ENCODE peak calls at places on chromosomes 13 and 19, in five cellular contexts. One of them, this sample, is unnamed.
A peak's percentile ranks its signal among the peaks of the same experiment; 100 is the strongest.

GRCh38 chr19:812049-812816 is 9.5 kb downstream of the PLPPR3 start:
- DNase-seq in IMR-90: no peak
- DNase-seq in naive thymus-derived CD4-positive, alpha-beta T cell: no peak
- DNase-seq in tibial artery: no peak
- DNase-seq in gastrocnemius medialis: no peak
- DNase-seq in this sample: no peak

GRCh38 chr13:82088781-82089180 is 1747.9 kb upstream of the SPRY2 start:
- DNase-seq in IMR-90: no peak
- DNase-seq in tibial artery: no peak
- DNase-seq in gastrocnemius medialis: no peak
- DNase-seq in naive thymus-derived CD4-positive, alpha-beta T cell: no peak
- DNase-seq in this sample: no peak

GRCh38 chr13:79966039-79966438 is 374.9 kb downstream of the SPRY2 start:
- DNase-seq in naive thymus-derived CD4-positive, alpha-beta T cell: no peak
- DNase-seq in IMR-90: peak; percentile 23
- DNase-seq in gastrocnemius medialis: no peak
- DNase-seq in tibial artery: no peak
- DNase-seq in this sample: no peak

GRCh38 chr13:91909617-91910016 is 511.2 kb downstream of the GPC5 start:
- DNase-seq in IMR-90: no peak
- DNase-seq in gastrocnemius medialis: no peak
- DNase-seq in naive thymus-derived CD4-positive, alpha-beta T cell: no peak
- DNase-seq in tibial artery: no peak
- DNase-seq in this sample: no peak

GRCh38 chr19:1862424-1863307 is 713 bp downstream of the KLF16 start:
- DNase-seq in naive thymus-derived CD4-positive, alpha-beta T cell: peak; percentile 66
- DNase-seq in gastrocnemius medialis: no peak
- DNase-seq in tibial artery: no peak
- DNase-seq in IMR-90: no peak
- DNase-seq in this sample: peak; percentile 48

GRCh38 chr19:54473071-54473941 is at the start of gene CDC42EP5:
- DNase-seq in IMR-90: peak; percentile 85
- DNase-seq in gastrocnemius medialis: peak; percentile 39
- DNase-seq in naive thymus-derived CD4-positive, alpha-beta T cell: no peak
- DNase-seq in tibial artery: peak; percentile 76
- DNase-seq in this sample: no peak

GRCh38 chr19:56838930-56839664 is 1.4 kb downstream of the PEG3 start:
- DNase-seq in gastrocnemius medialis: peak; percentile 88
- DNase-seq in IMR-90: no peak
- DNase-seq in naive thymus-derived CD4-positive, alpha-beta T cell: no peak
- DNase-seq in tibial artery: peak; percentile 100
- DNase-seq in this sample: no peak

GRCh38 chr13:25908390-25908789 is 143.4 kb downstream of the SHISA2 start:
- DNase-seq in tibial artery: no peak
- DNase-seq in naive thymus-derived CD4-positive, alpha-beta T cell: no peak
- DNase-seq in gastrocnemius medialis: no peak
- DNase-seq in IMR-90: no peak
- DNase-seq in this sample: no peak

GRCh38 chr19:13899912-13900584 is 5.9 kb downstream of the BRME1 start:
- DNase-seq in IMR-90: peak; percentile 36
- DNase-seq in gastrocnemius medialis: no peak
- DNase-seq in tibial artery: no peak
- DNase-seq in naive thymus-derived CD4-positive, alpha-beta T cell: no peak
- DNase-seq in this sample: no peak

GRCh38 chr13:109670776-109671175 is 115.6 kb downstream of the IRS2 start:
- DNase-seq in naive thymus-derived CD4-positive, alpha-beta T cell: no peak
- DNase-seq in gastrocnemius medialis: no peak
- DNase-seq in tibial artery: no peak
- DNase-seq in IMR-90: no peak
- DNase-seq in this sample: no peak

GRCh38 chr13:102589291-102589822 is 7.4 kb upstream of the TPP2 start:
- DNase-seq in IMR-90: peak; percentile 16
- DNase-seq in gastrocnemius medialis: no peak
- DNase-seq in tibial artery: no peak
- DNase-seq in naive thymus-derived CD4-positive, alpha-beta T cell: no peak
- DNase-seq in this sample: no peak

GRCh38 chr13:93614776-93615175 is 388.2 kb downstream of the GPC6 start:
- DNase-seq in gastrocnemius medialis: no peak
- DNase-seq in tibial artery: no peak
- DNase-seq in IMR-90: peak; percentile 48
- DNase-seq in naive thymus-derived CD4-positive, alpha-beta T cell: no peak
- DNase-seq in this sample: no peak

GRCh38 chr13:59422646-59423045 is 741.1 kb downstream of the DIAPH3 start:
- DNase-seq in tibial artery: no peak
- DNase-seq in gastrocnemius medialis: no peak
- DNase-seq in naive thymus-derived CD4-positive, alpha-beta T cell: no peak
- DNase-seq in IMR-90: peak; percentile 12
- DNase-seq in this sample: no peak

GRCh38 chr13:100527644-100528043 is 60.9 kb downstream of the GGACT start:
- DNase-seq in IMR-90: no peak
- DNase-seq in tibial artery: no peak
- DNase-seq in naive thymus-derived CD4-positive, alpha-beta T cell: no peak
- DNase-seq in gastrocnemius medialis: no peak
- DNase-seq in this sample: no peak

GRCh38 chr13:64910061-64910460 is 2320.1 kb downstream of the PCDH9 start:
- DNase-seq in IMR-90: no peak
- DNase-seq in naive thymus-derived CD4-positive, alpha-beta T cell: no peak
- DNase-seq in gastrocnemius medialis: no peak
- DNase-seq in tibial artery: no peak
- DNase-seq in this sample: no peak

GRCh38 chr19:40954573-40954972 is 36.5 kb upstream of the CYP2B6 start:
- DNase-seq in gastrocnemius medialis: no peak
- DNase-seq in tibial artery: no peak
- DNase-seq in IMR-90: no peak
- DNase-seq in naive thymus-derived CD4-positive, alpha-beta T cell: no peak
- DNase-seq in this sample: no peak

GRCh38 chr19:10694706-10695105 is 6.5 kb upstream of the QTRT1 start:
- DNase-seq in naive thymus-derived CD4-positive, alpha-beta T cell: no peak
- DNase-seq in IMR-90: no peak
- DNase-seq in tibial artery: no peak
- DNase-seq in gastrocnemius medialis: no peak
- DNase-seq in this sample: no peak

GRCh38 chr13:46345400-46345799 is 41.7 kb downstream of the RUBCNL start:
- DNase-seq in gastrocnemius medialis: no peak
- DNase-seq in naive thymus-derived CD4-positive, alpha-beta T cell: no peak
- DNase-seq in tibial artery: no peak
- DNase-seq in IMR-90: no peak
- DNase-seq in this sample: no peak

GRCh38 chr19:14198384-14199376 is 7.3 kb downstream of the ADGRL1 start:
- DNase-seq in tibial artery: no peak
- DNase-seq in IMR-90: no peak
- DNase-seq in naive thymus-derived CD4-positive, alpha-beta T cell: no peak
- DNase-seq in gastrocnemius medialis: no peak
- DNase-seq in this sample: no peak

GRCh38 chr13:97975851-97976550 is 22.5 kb downstream of the IPO5 start:
- DNase-seq in tibial artery: peak; percentile 85
- DNase-seq in gastrocnemius medialis: peak; percentile 87
- DNase-seq in naive thymus-derived CD4-positive, alpha-beta T cell: peak; percentile 90
- DNase-seq in IMR-90: peak; percentile 79
- DNase-seq in this sample: peak; percentile 83

GRCh38 chr13:111210488-111210887 is 95.4 kb downstream of the ARHGEF7 start:
- DNase-seq in tibial artery: no peak
- DNase-seq in IMR-90: peak; percentile 91
- DNase-seq in gastrocnemius medialis: peak; percentile 42
- DNase-seq in naive thymus-derived CD4-positive, alpha-beta T cell: no peak
- DNase-seq in this sample: no peak

GRCh38 chr13:113474179-113474578 is 16.3 kb downstream of the DCUN1D2 start:
- DNase-seq in naive thymus-derived CD4-positive, alpha-beta T cell: no peak
- DNase-seq in IMR-90: peak; percentile 91
- DNase-seq in tibial artery: peak; percentile 42
- DNase-seq in gastrocnemius medialis: no peak
- DNase-seq in this sample: no peak

GRCh38 chr13:51539887-51540286 is 44.4 kb upstream of the WDFY2 start:
- DNase-seq in tibial artery: no peak
- DNase-seq in gastrocnemius medialis: no peak
- DNase-seq in naive thymus-derived CD4-positive, alpha-beta T cell: no peak
- DNase-seq in IMR-90: peak; percentile 67
- DNase-seq in this sample: no peak

GRCh38 chr13:110250258-110250891 is 56.6 kb downstream of the COL4A1 start:
- DNase-seq in tibial artery: peak; percentile 79
- DNase-seq in IMR-90: peak; percentile 77
- DNase-seq in gastrocnemius medialis: peak; percentile 72
- DNase-seq in naive thymus-derived CD4-positive, alpha-beta T cell: no peak
- DNase-seq in this sample: no peak

GRCh38 chr19:52703917-52704316 is 30.9 kb downstream of the ZNF611 start:
- DNase-seq in IMR-90: no peak
- DNase-seq in naive thymus-derived CD4-positive, alpha-beta T cell: no peak
- DNase-seq in gastrocnemius medialis: no peak
- DNase-seq in tibial artery: no peak
- DNase-seq in this sample: no peak
- H3K9me3 ChIP-seq in IMR-90: peaks cover 21% of the 10 kb centered on the region
- H3K9me3 ChIP-seq in naive thymus-derived CD4-positive, alpha-beta T cell: peaks cover 7% of the 10 kb centered on the region
- H3K9me3 ChIP-seq in gastrocnemius medialis: no peaks in the 10 kb centered on the region
- H3K9me3 ChIP-seq in tibial artery: peaks cover 30% of the 10 kb centered on the region
- H3K9me3 ChIP-seq in this sample: peaks cover 30% of the 10 kb centered on the region

GRCh38 chr13:49452725-49453457 is 8.8 kb downstream of the SETDB2 start:
- DNase-seq in gastrocnemius medialis: no peak
- DNase-seq in naive thymus-derived CD4-positive, alpha-beta T cell: no peak
- DNase-seq in tibial artery: no peak
- DNase-seq in IMR-90: no peak
- DNase-seq in this sample: no peak
- H3K36me3 ChIP-seq in gastrocnemius medialis: no peaks in the 10 kb centered on the region
- H3K36me3 ChIP-seq in naive thymus-derived CD4-positive, alpha-beta T cell: no peaks in the 10 kb centered on the region
- H3K36me3 ChIP-seq in tibial artery: no peaks in the 10 kb centered on the region
- H3K36me3 ChIP-seq in IMR-90: no peaks in the 10 kb centered on the region
- H3K36me3 ChIP-seq in this sample: no peaks in the 10 kb centered on the region

DNA sequence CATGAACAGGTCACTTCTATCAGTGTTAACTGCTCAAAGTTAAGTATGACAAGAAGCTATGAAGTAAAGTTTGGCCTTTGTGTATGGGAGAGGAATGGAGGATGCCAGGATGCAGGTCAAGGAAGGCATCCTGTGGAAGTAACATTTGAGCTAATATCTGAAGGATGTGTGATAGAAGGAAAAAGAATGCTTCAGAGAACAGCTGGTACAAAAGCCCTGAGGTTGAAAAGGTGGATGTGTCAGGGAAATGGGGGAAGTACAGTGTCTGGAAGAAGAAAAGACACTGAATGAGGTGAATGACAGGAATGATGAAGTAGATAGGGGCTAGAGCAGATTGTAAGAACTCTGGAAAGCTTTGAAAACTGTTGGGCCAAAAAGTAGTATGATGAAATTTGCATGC is 67.1 kb downstream of the ZNF91 start:
- DNase-seq in naive thymus-derived CD4-positive, alpha-beta T cell: no peak
- DNase-seq in IMR-90: no peak
- DNase-seq in gastrocnemius medialis: no peak
- DNase-seq in tibial artery: no peak
- DNase-seq in this sample: no peak
- H3K9me3 ChIP-seq in naive thymus-derived CD4-positive, alpha-beta T cell: no peaks in the 10 kb centered on the region
- H3K9me3 ChIP-seq in IMR-90: peaks cover 20% of the 10 kb centered on the region
- H3K9me3 ChIP-seq in gastrocnemius medialis: no peaks in the 10 kb centered on the region
- H3K9me3 ChIP-seq in tibial artery: peaks cover 74% of the 10 kb centered on the region
- H3K9me3 ChIP-seq in this sample: peaks cover 6% of the 10 kb centered on the region

GRCh38 chr19:5623397-5624153 is 692 bp downstream of the SAFB start:
- DNase-seq in naive thymus-derived CD4-positive, alpha-beta T cell: peak; percentile 3
- DNase-seq in IMR-90: no peak
- DNase-seq in gastrocnemius medialis: no peak
- DNase-seq in tibial artery: no peak
- DNase-seq in this sample: no peak
- H3K36me3 ChIP-seq in naive thymus-derived CD4-positive, alpha-beta T cell: peaks cover 24% of the 10 kb centered on the region
- H3K36me3 ChIP-seq in IMR-90: peaks cover 40% of the 10 kb centered on the region
- H3K36me3 ChIP-seq in gastrocnemius medialis: no peaks in the 10 kb centered on the region
- H3K36me3 ChIP-seq in tibial artery: peaks cover 62% of the 10 kb centered on the region
- H3K36me3 ChIP-seq in this sample: peaks cover 51% of the 10 kb centered on the region

GRCh38 chr19:46875657-46876056 is 14.9 kb downstream of the ARHGAP35 start:
- DNase-seq in naive thymus-derived CD4-positive, alpha-beta T cell: no peak
- DNase-seq in tibial artery: no peak
- DNase-seq in gastrocnemius medialis: no peak
- DNase-seq in IMR-90: no peak
- DNase-seq in this sample: no peak
- H3K9me3 ChIP-seq in naive thymus-derived CD4-positive, alpha-beta T cell: no peaks in the 10 kb centered on the region
- H3K9me3 ChIP-seq in tibial artery: no peaks in the 10 kb centered on the region
- H3K9me3 ChIP-seq in gastrocnemius medialis: no peaks in the 10 kb centered on the region
- H3K9me3 ChIP-seq in IMR-90: no peaks in the 10 kb centered on the region
- H3K9me3 ChIP-seq in this sample: no peaks in the 10 kb centered on the region

GRCh38 chr19:15397782-15398181 is 18.2 kb upstream of the AKAP8 start:
- DNase-seq in gastrocnemius medialis: no peak
- DNase-seq in naive thymus-derived CD4-positive, alpha-beta T cell: no peak
- DNase-seq in IMR-90: no peak
- DNase-seq in tibial artery: no peak
- DNase-seq in this sample: no peak
- H3K36me3 ChIP-seq in gastrocnemius medialis: no peaks in the 10 kb centered on the region
- H3K36me3 ChIP-seq in naive thymus-derived CD4-positive, alpha-beta T cell: no peaks in the 10 kb centered on the region
- H3K36me3 ChIP-seq in IMR-90: peaks cover 71% of the 10 kb centered on the region
- H3K36me3 ChIP-seq in tibial artery: peaks cover 94% of the 10 kb centered on the region
- H3K36me3 ChIP-seq in this sample: peaks cover 80% of the 10 kb centered on the region

DNA sequence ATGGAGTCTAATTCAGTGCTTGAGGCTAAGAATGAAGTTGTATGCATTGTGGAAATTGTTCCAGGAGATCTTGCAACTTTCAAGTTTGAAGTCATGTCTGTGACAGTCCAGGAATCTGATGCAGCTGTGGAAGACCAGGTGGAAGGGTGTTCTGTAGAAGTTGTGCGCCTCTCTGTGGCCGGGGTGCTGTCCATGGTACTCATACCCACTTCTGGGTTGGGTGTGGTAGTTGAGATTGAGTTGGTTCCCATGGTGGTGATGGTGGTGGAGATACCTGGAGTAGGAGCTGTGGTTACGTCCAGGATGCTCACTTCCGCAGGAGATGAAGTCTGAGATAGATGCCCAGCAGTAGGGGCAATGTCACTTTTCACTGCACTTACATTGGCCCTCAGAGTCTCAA is 44.3 kb downstream of the MUC16 start:
- DNase-seq in tibial artery: no peak
- DNase-seq in gastrocnemius medialis: no peak
- DNase-seq in IMR-90: no peak
- DNase-seq in naive thymus-derived CD4-positive, alpha-beta T cell: no peak
- DNase-seq in this sample: no peak
- H3K9me3 ChIP-seq in tibial artery: no peaks in the 10 kb centered on the region
- H3K9me3 ChIP-seq in gastrocnemius medialis: no peaks in the 10 kb centered on the region
- H3K9me3 ChIP-seq in IMR-90: peaks cover 47% of the 10 kb centered on the region
- H3K9me3 ChIP-seq in naive thymus-derived CD4-positive, alpha-beta T cell: no peaks in the 10 kb centered on the region
- H3K9me3 ChIP-seq in this sample: no peaks in the 10 kb centered on the region

This sample was measured in effector memory CD4-positive, alpha-beta T cell.